ENCODE peak calls at places on chromosomes 11 and 22, in four cellular contexts. E is RWPE1; N is stimulated activated CD4-positive, alpha-beta T cell treated with anti-CD3 and anti-CD28 coated beads, Interleukin-1b, Interleukin-23, amount 100 ng/mL, for 24 hours; J is SK-N-SH. B is an unnamed sample.

GRCh38 chr11:1771700-1772099 is 8.0 kb upstream of the CTSD start:
- DNase-seq in N (no peak), J (no peak), E (no peak), B (no peak)

GRCh38 chr11:30015725-30016449 is 943 bp downstream of the KCNA4 start:
- DNase-seq in N (no peak), J (peak; percentile 16), E (no peak), B (no peak)

GRCh38 chr11:2580444-2581050 is 119.2 kb downstream of the KCNQ1OT1 start:
- DNase-seq in E (no peak), N (no peak), J (peak; percentile 30), B (no peak)

GRCh38 chr11:57514538-57515331 is 767 bp downstream of the SLC43A1 start:
- DNase-seq in J (peak; percentile 79), E (peak; percentile 21), N (peak; percentile 25), B (peak; percentile 17)

GRCh38 chr22:40541300-40541699 is 95.2 kb downstream of the MRTFA start:
- DNase-seq in E (peak; percentile 87), J (no peak), N (no peak), B (no peak)

GRCh38 chr11:48129697-48130395 is 86.8 kb upstream of the OR4B1 start:
- DNase-seq in J (no peak), N (no peak), E (no peak), B (no peak)

GRCh38 chr11:75311858-75312288 is 39.6 kb downstream of the ARRB1 start:
- DNase-seq in E (no peak), N (no peak), J (peak; percentile 54), B (peak; percentile 51)

GRCh38 chr11:35927730-35928129 is 16.1 kb upstream of the LDLRAD3 start:
- DNase-seq in N (no peak), E (peak; percentile 91), J (no peak), B (peak; percentile 35)

GRCh38 chr22:44661070-44661469 is 40.9 kb upstream of the PRR5 start:
- DNase-seq in E (no peak), N (no peak), J (peak; percentile 2), B (no peak)

GRCh38 chr11:56624661-56625110 is 10.0 kb upstream of the OR5M1 start:
- DNase-seq in N (no peak), J (peak; percentile 37), E (peak; percentile 72), B (no peak)

GRCh38 chr11:83070044-83070877 is 1.4 kb downstream of the RAB30 start:
- DNase-seq in J (no peak), E (peak; percentile 68), N (no peak), B (no peak)

GRCh38 chr11:12274558-12275197 is 102.7 kb upstream of the PARVA start:
- DNase-seq in J (no peak), N (no peak), E (no peak), B (no peak)

GRCh38 chr11:40314327-40314726 is 1145.1 kb downstream of the LRRC4C start:
- DNase-seq in E (no peak), J (no peak), N (no peak), B (no peak)

GRCh38 chr11:35633827-35634226 is 15.6 kb downstream of the FJX1 start:
- DNase-seq in E (no peak), J (no peak), N (no peak), B (no peak)